ENCODE peak calls at places on chromosomes 16 and 17, in seven cellular contexts. Y is stimulated activated CD8-positive, alpha-beta memory T cell treated with anti-CD3 and anti-CD28 coated beads, Interleukin-12 subunit alpha, Interleukin-12 subunit beta, amount 100 ng/mL, for 4 hours; M is astrocyte of the spinal cord; X is NCI-H146; Z is mucosa of descending colon; J is NCI-H1105 treated with DMSO at 0.1 percent for 48 hours; Q is effector memory CD8-positive, alpha-beta T cell. R is an unnamed sample.

GRCh38 chr16:79334127-79334526 is 266.4 kb downstream of the MAF start:
- DNase-seq in Y (no peak), X (no peak), J (no peak), Z (no peak), M (no peak), Q (peak; percentile 32), R (no peak)

GRCh38 chr16:84427553-84427952 is 59.2 kb downstream of the ATP2C2 start:
- DNase-seq in Y (no peak), Q (no peak), M (no peak), Z (no peak), X (no peak), J (no peak), R (no peak)

GRCh38 chr17:35726609-35727460 is 4.6 kb upstream of the RASL10B start:
- DNase-seq in M (peak; percentile 93), Q (no peak), Y (no peak), X (peak; percentile 15), J (no peak), Z (no peak), R (peak; percentile 43)

GRCh38 chr16:50315346-50315997 is 49.1 kb downstream of the ADCY7 start:
- DNase-seq in M (peak; percentile 34), Q (no peak), Y (no peak), J (no peak), X (no peak), Z (no peak), R (no peak)

GRCh38 chr16:57096793-57097192 is 4.4 kb downstream of the CPNE2 start:
- DNase-seq in Z (no peak), Q (no peak), J (no peak), M (no peak), X (no peak), Y (no peak), R (no peak)

GRCh38 chr16:351804-352520 is 561 bp downstream of the AXIN1 start:
- DNase-seq in X (peak; percentile 43), M (no peak), Z (peak; percentile 71), J (no peak), Q (no peak), Y (no peak), R (no peak)

GRCh38 chr16:84374160-84374489 is 5.8 kb downstream of the ATP2C2 start:
- DNase-seq in X (no peak), J (no peak), M (no peak), Y (no peak), Q (no peak), Z (no peak), R (no peak)

GRCh38 chr16:81602792-81603191 is 158.2 kb downstream of the CMIP start:
- DNase-seq in Q (no peak), Y (no peak), Z (no peak), X (no peak), J (no peak), M (no peak), R (no peak)

GRCh38 chr17:47844230-47844629 is 3.2 kb upstream of the SCRN2 start:
- DNase-seq in M (no peak), J (no peak), Z (no peak), Q (no peak), X (peak; percentile 55), Y (no peak), R (no peak)

GRCh38 chr16:29745126-29745852 is 501 bp downstream of the C16orf54 start:
- DNase-seq in Y (peak; percentile 32), Z (peak; percentile 65), J (no peak), M (no peak), Q (peak; percentile 54), X (no peak), R (no peak)

GRCh38 chr17:50899005-50899460 is 32.9 kb upstream of the TOB1 start:
- DNase-seq in X (no peak), Y (no peak), M (no peak), J (no peak), Z (no peak), Q (no peak), R (no peak)

GRCh38 chr17:81057079-81057730 is 22.3 kb downstream of the BAIAP2 start:
- DNase-seq in X (no peak), Q (no peak), Z (peak; percentile 88), J (no peak), M (peak; percentile 38), Y (no peak), R (no peak)

GRCh38 chr17:59361386-59361785 is 29.9 kb downstream of the YPEL2 start:
- DNase-seq in M (peak; percentile 52), X (no peak), J (no peak), Z (no peak), Q (no peak), Y (no peak), R (peak; percentile 72)

GRCh38 chr17:67365762-67366192 is 600 bp downstream of the PSMD12 start:
- DNase-seq in Y (no peak), Z (no peak), Q (no peak), X (peak; percentile 4), J (no peak), M (peak; percentile 59), R (no peak)

GRCh38 chr17:82941021-82942001 is 101.5 kb upstream of the ZNF750 start:
- DNase-seq in X (no peak), Q (no peak), J (no peak), M (no peak), Y (no peak), Z (peak; percentile 36), R (no peak)

GRCh38 chr17:9105068-9105868 is 84.0 kb downstream of the NTN1 start:
- DNase-seq in Y (no peak), M (no peak), Q (no peak), X (no peak), Z (no peak), J (no peak), R (no peak)

GRCh38 chr16:5296163-5296562 is 198.6 kb upstream of the EEF2KMT start:
- DNase-seq in Z (no peak), J (no peak), Q (no peak), M (no peak), X (no peak), Y (no peak), R (no peak)

GRCh38 chr17:49913226-49914095 is 55.5 kb upstream of the DLX4 start:
- DNase-seq in X (no peak), Z (no peak), Y (no peak), M (peak; percentile 70), J (no peak), Q (no peak), R (peak; percentile 70)

GRCh38 chr17:73956595-73957465 is 246.6 kb upstream of the RPL38 start:
- DNase-seq in Y (no peak), Z (peak; percentile 81), Q (peak; percentile 14), X (peak; percentile 73), M (no peak), J (peak; percentile 29), R (no peak)

GRCh38 chr17:81390436-81391214 is 4.6 kb upstream of the BAHCC1 start:
- DNase-seq in Q (no peak), Y (no peak), M (no peak), J (no peak), Z (no peak), X (no peak), R (no peak)

GRCh38 chr16:85286066-85286712 is 173.9 kb upstream of the CIBAR2 start:
- DNase-seq in Q (no peak), Y (no peak), X (no peak), Z (peak; percentile 69), J (no peak), M (peak; percentile 50), R (peak; percentile 53)